ENCODE peak calls at places on chromosomes 7 and 10, in six cellular contexts. X is effector memory CD4-positive, alpha-beta T cell; G is iPS-NIHi11; J is HL-60; I is stimulated activated CD8-positive, alpha-beta memory T cell treated with anti-CD3 and anti-CD28 coated beads, Interleukin-4, amount 100 ng/mL, for 4 hours; C is LoVo. T is an unnamed sample.

GRCh38 chr7:108156897-108157605 is 26.9 kb upstream of the LAMB4 start:
- DNase-seq in X (no peak), G (no peak), J (no peak), I (no peak), C (no peak), T (no peak)

GRCh38 chr10:6083523-6084475 is 5.0 kb upstream of the RBM17 start:
- DNase-seq in X (no peak), G (no peak), J (no peak), I (no peak), C (no peak), T (no peak)

GRCh38 chr7:67731704-67732103 is 735.1 kb downstream of the TYW1 start:
- DNase-seq in X (no peak), G (no peak), J (no peak), I (no peak), C (no peak), T (no peak)

GRCh38 chr7:47482013-47482761 is 99.7 kb downstream of the TNS3 start:
- DNase-seq in X (no peak), G (no peak), J (no peak), I (no peak), C (peak), T (peak)

GRCh38 chr10:28184810-28185209 is 118.1 kb downstream of the MPP7 start:
- DNase-seq in X (no peak), G (no peak), J (no peak), I (no peak), C (no peak), T (no peak)

GRCh38 chr7:20269726-20270125 is 52.5 kb upstream of the MACC1 start:
- DNase-seq in X (no peak), G (no peak), J (no peak), I (no peak), C (no peak), T (no peak)

GRCh38 chr7:55006499-55006898 is 12.3 kb upstream of the EGFR start:
- DNase-seq in X (no peak), G (peak), J (no peak), I (no peak), C (no peak), T (no peak)

GRCh38 chr7:71479231-71479630 is 347.3 kb downstream of the GALNT17 start:
- DNase-seq in X (no peak), G (no peak), J (no peak), I (no peak), C (no peak), T (no peak)

GRCh38 chr7:39890411-39890810 is 59.6 kb upstream of the CDK13 start:
- DNase-seq in X (no peak), G (no peak), J (peak), I (no peak), C (no peak), T (no peak)

T was measured in RKO.